ENCODE peak calls at places on chromosomes 2 and 18, in six cellular contexts. E, U, Y, R, X and P are unnamed samples.

GRCh38 chr18:67615876-67616275 is 99.4 kb upstream of the DSEL start:
- DNase-seq in E (no peak), U (no peak), Y (no peak), R (no peak), X (no peak), P (no peak)

GRCh38 chr2:27150639-27151230 is 1.9 kb downstream of the TCF23 start:
- DNase-seq in E (no peak), U (no peak), Y (no peak), R (no peak), X (no peak), P (no peak)

GRCh38 chr2:190105554-190105953 is 43.0 kb upstream of the MSTN start:
- DNase-seq in E (peak), U (no peak), Y (no peak), R (no peak), X (no peak), P (no peak)

GRCh38 chr18:27954226-27954625 is 222.7 kb downstream of the CDH2 start:
- DNase-seq in E (no peak), U (no peak), Y (no peak), R (no peak), X (no peak), P (no peak)

GRCh38 chr2:215979615-215980014 is 33.7 kb downstream of the MREG start:
- DNase-seq in E (no peak), U (peak), Y (no peak), R (peak), X (no peak), P (no peak)

GRCh38 chr2:230849633-230850357 is 14.9 kb upstream of the ITM2C start:
- DNase-seq in E (no peak), U (peak), Y (peak), R (no peak), X (peak), P (peak)

GRCh38 chr2:42105330-42106256 is 57.8 kb downstream of the PKDCC start:
- DNase-seq in E (no peak), U (no peak), Y (peak), R (no peak), X (no peak), P (peak)

GRCh38 chr2:119261498-119262225 is 38.0 kb downstream of the STEAP3 start:
- DNase-seq in E (no peak), U (no peak), Y (no peak), R (no peak), X (no peak), P (no peak)

GRCh38 chr2:135821190-135821589 is 15.8 kb downstream of the LCT start:
- DNase-seq in E (no peak), U (no peak), Y (no peak), R (no peak), X (no peak), P (no peak)

GRCh38 chr18:10006261-10006903 is 92.6 kb downstream of the VAPA start:
- DNase-seq in E (peak), U (no peak), Y (no peak), R (no peak), X (no peak), P (no peak)

GRCh38 chr18:28115149-28115550 is 61.8 kb downstream of the CDH2 start:
- DNase-seq in E (no peak), U (no peak), Y (no peak), R (no peak), X (no peak), P (peak)

GRCh38 chr2:177631702-177632101 is 239.1 kb downstream of the AGPS start:
- DNase-seq in E (no peak), U (no peak), Y (no peak), R (no peak), X (no peak), P (no peak)

GRCh38 chr2:41925009-41925408 is 122.8 kb upstream of the PKDCC start:
- DNase-seq in E (no peak), U (no peak), Y (no peak), R (no peak), X (no peak), P (no peak)

GRCh38 chr2:112121682-112122254 is 16.4 kb upstream of the FBLN7 start:
- DNase-seq in E (peak), U (peak), Y (peak), R (no peak), X (peak), P (peak)

GRCh38 chr2:241768850-241769249 is 7.8 kb upstream of the GAL3ST2 start:
- DNase-seq in E (peak), U (no peak), Y (no peak), R (no peak), X (no peak), P (no peak)

GRCh38 chr2:25402477-25402876 is 60.8 kb upstream of the DNMT3A start:
- DNase-seq in E (no peak), U (no peak), Y (no peak), R (no peak), X (no peak), P (no peak)

GRCh38 chr18:6058941-6059340 is 163.6 kb upstream of the TMEM200C start:
- DNase-seq in E (no peak), U (no peak), Y (peak), R (no peak), X (no peak), P (peak)

GRCh38 chr2:134253804-134254203 is at the start of gene MGAT5:
- DNase-seq in E (no peak), U (no peak), Y (no peak), R (no peak), X (no peak), P (no peak)

GRCh38 chr2:185990861-185991525 is 252.4 kb downstream of the FSIP2 start:
- DNase-seq in E (no peak), U (no peak), Y (peak), R (no peak), X (no peak), P (peak)

GRCh38 chr2:105761931-105762515 is 17.3 kb downstream of the NCK2 start:
- DNase-seq in E (peak), U (no peak), Y (peak), R (no peak), X (no peak), P (no peak)

GRCh38 chr2:86037141-86037794 is 68.4 kb downstream of the POLR1A start:
- DNase-seq in E (no peak), U (no peak), Y (no peak), R (no peak), X (no peak), P (no peak)

GRCh38 chr2:120818441-120818920 is 82.8 kb downstream of the GLI2 start:
- DNase-seq in E (no peak), U (peak), Y (no peak), R (no peak), X (no peak), P (no peak)

GRCh38 chr2:19859565-19859964 is 42.2 kb downstream of the TTC32 start:
- DNase-seq in E (no peak), U (no peak), Y (no peak), R (no peak), X (no peak), P (no peak)

GRCh38 chr2:237707859-237708398 is 80.5 kb downstream of the LRRFIP1 start:
- DNase-seq in E (no peak), U (no peak), Y (peak), R (no peak), X (no peak), P (no peak)
- TF ChIP-seq CTCF in E (no peak), U (no peak), Y (no peak), R (no peak), X (no peak), P (no peak)

GRCh38 chr18:48996901-48997463 is 46.2 kb upstream of the SMAD7 start:
- DNase-seq in E (peak), U (peak), Y (no peak), R (no peak), X (peak), P (peak)
- TF ChIP-seq REST in E (no peak), U (no peak), Y (no peak), R (no peak), X (no peak), P (no peak)

DNA sequence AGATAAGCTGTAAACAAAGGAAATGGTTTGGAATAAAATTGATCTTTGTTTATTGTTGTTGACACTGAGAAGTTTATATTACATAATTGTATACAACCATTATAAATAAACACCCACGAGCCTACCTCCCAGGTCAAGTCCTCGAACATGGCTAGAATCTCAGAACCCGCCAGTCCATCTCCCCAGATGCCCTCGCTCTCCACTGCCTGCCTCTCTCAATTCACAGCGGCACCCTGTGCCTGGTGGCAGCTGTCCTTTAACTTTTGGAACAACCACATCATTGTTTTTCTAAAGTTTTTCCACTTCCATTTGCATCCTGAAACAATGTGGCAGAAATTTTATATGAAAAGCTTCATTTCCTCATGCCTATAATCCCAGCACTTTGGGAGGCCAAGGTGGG is 52.2 kb upstream of the OTOS start:
- DNase-seq in E (no peak), U (no peak), Y (no peak), R (no peak), X (no peak), P (no peak)
- TF ChIP-seq CTCF in E (no peak), U (no peak), Y (no peak), R (no peak), X (no peak), P (no peak)

DNA sequence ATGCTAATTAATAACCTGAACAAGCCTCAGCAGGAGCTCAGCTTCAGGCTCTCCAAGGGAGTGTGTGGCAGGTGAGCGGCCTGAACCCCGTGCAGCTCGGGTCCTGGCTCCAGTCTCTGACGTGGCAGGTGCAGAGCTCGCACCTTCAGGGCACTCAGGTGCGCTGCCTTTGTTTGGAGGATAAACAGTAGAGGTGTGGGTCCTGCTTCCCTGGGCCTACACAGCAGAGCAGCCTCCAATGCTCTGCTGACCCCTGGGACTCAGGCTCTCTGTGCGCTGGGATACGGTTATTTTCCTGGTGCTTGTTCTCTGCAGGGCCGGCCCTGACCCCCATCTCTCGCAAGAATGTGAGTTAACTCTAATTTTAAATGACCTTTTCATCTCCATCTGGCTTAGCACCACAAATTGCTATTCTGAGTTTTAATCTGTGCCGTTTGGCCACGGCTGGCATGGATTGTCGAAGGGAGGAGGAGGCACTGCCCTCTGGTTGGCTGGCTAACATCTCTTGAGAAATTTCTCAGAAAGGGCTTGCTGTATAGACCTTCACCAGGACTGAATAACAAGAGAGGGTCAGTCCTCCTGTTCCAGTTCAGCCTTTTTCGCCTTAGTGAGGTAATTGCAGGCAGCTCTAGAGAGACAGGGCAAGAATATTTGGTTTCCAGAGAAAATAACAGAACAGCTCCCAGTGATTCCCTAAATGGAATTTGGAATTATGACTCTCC is 161.7 kb downstream of the DCDC2C start:
- DNase-seq in E (no peak), U (no peak), Y (no peak), R (no peak), X (no peak), P (no peak)
- TF ChIP-seq REST in E (no peak), U (no peak), Y (no peak), R (no peak), X (no peak), P (no peak)

GRCh38 chr2:2229898-2230817 is 100.9 kb downstream of the MYT1L start:
- DNase-seq in E (peak), U (no peak), Y (no peak), R (no peak), X (no peak), P (no peak)
- TF ChIP-seq CTCF in E (peak), U (peak), Y (peak), R (peak), X (no peak), P (peak)

DNA sequence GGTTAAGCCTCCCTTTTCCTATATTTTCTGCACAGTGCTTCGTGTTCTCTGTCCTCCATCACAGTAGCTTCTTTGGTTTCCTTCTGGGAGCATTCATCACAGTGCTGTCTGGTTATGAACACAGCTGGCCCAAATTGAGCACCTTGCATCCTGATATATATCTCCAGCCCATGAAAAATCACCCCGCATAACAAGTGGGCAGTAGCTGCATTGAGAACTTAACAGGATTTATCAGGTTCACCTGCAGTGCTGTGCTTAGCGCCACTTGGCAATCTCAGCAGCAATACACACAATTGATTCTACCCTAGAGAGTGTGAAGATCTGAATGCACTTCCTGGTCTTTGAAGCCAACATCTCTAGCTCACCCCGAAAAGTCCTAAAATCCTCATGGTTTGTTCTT is 408.0 kb downstream of the RNF144A start:
- DNase-seq in E (no peak), U (no peak), Y (no peak), R (no peak), X (no peak), P (no peak)
- TF ChIP-seq REST in E (no peak), U (no peak), Y (no peak), R (no peak), X (no peak), P (no peak)